ENCODE peak calls at places on chromosomes 4 and X, in four cellular contexts. Q is right lobe of liver; N is activated CD4-positive, CD25-positive, alpha-beta regulatory T cell treated with anti-CD3 and anti-CD28 coated beads, Interleukin-2, amount 50 U/mL, for 16 hours; Z is LHCN-M2. E is an unnamed sample.

GRCh38 chrX:130034178-130034577 is 51.7 kb downstream of the BCORL1 start:
- DNase-seq in Q (no peak), N (no peak), Z (no peak), E (no peak)

GRCh38 chrX:40088299-40088625 is 9.5 kb downstream of the BCOR start:
- DNase-seq in Q (no peak), N (no peak), Z (no peak), E (no peak)

GRCh38 chrX:43880439-43880838 is 1.8 kb downstream of the MAOB start:
- DNase-seq in Q (no peak), N (no peak), Z (no peak), E (peak; percentile 65)

GRCh38 chrX:43750248-43750676 is 94.2 kb downstream of the MAOA start:
- DNase-seq in Q (peak; percentile 50), N (peak; percentile 16), Z (peak; percentile 55), E (peak; percentile 71)

GRCh38 chr4:164706675-164707074 is 47.3 kb upstream of the SMIM31 start:
- DNase-seq in Q (no peak), N (no peak), Z (no peak), E (no peak)

GRCh38 chr4:154507170-154507569 is 15.6 kb upstream of the DCHS2 start:
- DNase-seq in Q (no peak), N (no peak), Z (no peak), E (peak; percentile 82)

GRCh38 chrX:153769865-153770605 is 6.0 kb downstream of the PLXNB3 start:
- DNase-seq in Q (no peak), N (no peak), Z (no peak), E (no peak)

GRCh38 chr4:174934360-174934759 is 16.2 kb downstream of the ADAM29 start:
- DNase-seq in Q (no peak), N (no peak), Z (peak; percentile 12), E (no peak)

GRCh38 chr4:6306299-6306698 is 36.6 kb downstream of the WFS1 start:
- DNase-seq in Q (no peak), N (no peak), Z (no peak), E (no peak)

GRCh38 chrX:37350034-37350365 is 836 bp downstream of the PRRG1 start:
- DNase-seq in Q (peak; percentile 49), N (no peak), Z (peak; percentile 18), E (peak; percentile 39)

GRCh38 chrX:49876750-49877149 is 2.5 kb upstream of the USP27X start:
- DNase-seq in Q (no peak), N (no peak), Z (peak; percentile 10), E (peak; percentile 64)

GRCh38 chrX:85836868-85837267 is 210.5 kb downstream of the CHM start:
- DNase-seq in Q (no peak), N (no peak), Z (peak; percentile 36), E (peak; percentile 31)

GRCh38 chr4:10396181-10396580 is 61.0 kb downstream of the ZNF518B start:
- DNase-seq in Q (no peak), N (no peak), Z (no peak), E (no peak)

GRCh38 chr4:146329042-146329716 is 114.8 kb downstream of the REELD1 start:
- DNase-seq in Q (no peak), N (no peak), Z (peak; percentile 80), E (peak; percentile 89)

GRCh38 chr4:99655315-99656081 is 2.1 kb downstream of the C4orf54 start:
- DNase-seq in Q (no peak), N (no peak), Z (peak; percentile 65), E (peak; percentile 88)

GRCh38 chr4:101349346-101350064 is 2.2 kb upstream of the PPP3CA start:
- DNase-seq in Q (peak; percentile 67), N (no peak), Z (peak; percentile 78), E (peak; percentile 71)

GRCh38 chr4:133151301-133151680 is 2.2 kb downstream of the PCDH10 start:
- DNase-seq in Q (no peak), N (no peak), Z (no peak), E (no peak)

GRCh38 chr4:88054909-88055308 is 47.5 kb downstream of the PKD2 start:
- DNase-seq in Q (peak; percentile 76), N (no peak), Z (peak; percentile 50), E (peak; percentile 69)

GRCh38 chrX:1904663-1905218 is 289.9 kb downstream of the ASMT start:
- DNase-seq in Q (no peak), N (no peak), Z (no peak), E (no peak)

GRCh38 chrX:7606253-7606652 is 236.7 kb upstream of the VCX start:
- DNase-seq in Q (no peak), N (no peak), Z (no peak), E (no peak)

GRCh38 chr4:158664806-158665205 is 6.9 kb downstream of the C4orf46 start:
- DNase-seq in Q (no peak), N (no peak), Z (no peak), E (no peak)

GRCh38 chrX:113651306-113651705 is 810.7 kb upstream of the AMOT start:
- DNase-seq in Q (no peak), N (no peak), Z (peak; percentile 0), E (no peak)

GRCh38 chrX:36334508-36335015 is 415.0 kb downstream of the CFAP47 start:
- DNase-seq in Q (no peak), N (no peak), Z (peak; percentile 3), E (peak; percentile 3)

GRCh38 chr4:90246841-90247240 is 119.6 kb downstream of the CCSER1 start:
- DNase-seq in Q (no peak), N (no peak), Z (no peak), E (peak; percentile 12)

GRCh38 chr4:187235456-187236170 is 512.0 kb upstream of the FAT1 start:
- DNase-seq in Q (no peak), N (no peak), Z (no peak), E (peak; percentile 1)

GRCh38 chr4:6680372-6681034 is 13.2 kb upstream of the S100P start:
- DNase-seq in Q (no peak), N (no peak), Z (no peak), E (peak; percentile 11)

GRCh38 chr4:15832523-15833451 is 54.7 kb downstream of the CD38 start:
- DNase-seq in Q (no peak), N (no peak), Z (no peak), E (no peak)

E was measured in PC-3.